ENCODE peak calls at places on chromosome 15, in five cellular contexts. D, V, R, M and B are unnamed samples.

GRCh38 chr15:70170096-70170699 is 72.5 kb upstream of the TLE3 start:
- DNase-seq in R (no peak), D (no peak), V (no peak), M (no peak), B (no peak)

GRCh38 chr15:64038878-64039277 is 7.4 kb downstream of the DAPK2 start:
- DNase-seq in R (no peak), M (no peak), V (no peak), D (no peak), B (no peak)

GRCh38 chr15:66729339-66729951 is 27.4 kb downstream of the SMAD6 start:
- DNase-seq in R (no peak), M (no peak), D (no peak), V (no peak), B (peak; percentile 60)

GRCh38 chr15:70127797-70128756 is 30.4 kb upstream of the TLE3 start:
- DNase-seq in M (no peak), V (no peak), D (no peak), R (no peak), B (no peak)

GRCh38 chr15:42163291-42163690 is 6.9 kb upstream of the PLA2G4F start:
- DNase-seq in M (no peak), D (no peak), V (no peak), R (no peak), B (no peak)

GRCh38 chr15:97401970-97402369 is 558.5 kb upstream of the ARRDC4 start:
- DNase-seq in V (no peak), R (no peak), M (no peak), D (no peak), B (no peak)

GRCh38 chr15:96334705-96335428 is 4.4 kb downstream of the NR2F2 start:
- DNase-seq in V (no peak), R (peak; percentile 29), D (no peak), M (no peak), B (no peak)

GRCh38 chr15:60791216-60791615 is 312.3 kb upstream of the ICE2 start:
- DNase-seq in V (no peak), M (no peak), R (no peak), D (no peak), B (no peak)

GRCh38 chr15:35038655-35039534 is 46.2 kb downstream of the NANOGP8 start:
- DNase-seq in R (peak; percentile 64), M (no peak), D (no peak), V (no peak), B (peak; percentile 41)

GRCh38 chr15:101266034-101266433 is 11.3 kb downstream of the SELENOS start:
- DNase-seq in M (no peak), V (no peak), D (no peak), R (no peak), B (no peak)

GRCh38 chr15:60534546-60534945 is 55.6 kb upstream of the ICE2 start:
- DNase-seq in V (no peak), R (no peak), M (no peak), D (no peak), B (no peak)

GRCh38 chr15:101446527-101447167 is 42.9 kb downstream of the PCSK6 start:
- DNase-seq in M (no peak), D (no peak), V (no peak), R (no peak), B (no peak)

GRCh38 chr15:69983696-69984265 is 113.9 kb downstream of the TLE3 start:
- DNase-seq in M (no peak), D (no peak), V (no peak), R (no peak), B (no peak)

GRCh38 chr15:31237042-31237324 is 89.7 kb upstream of the KLF13 start:
- DNase-seq in M (no peak), R (no peak), D (no peak), V (no peak), B (no peak)